ENCODE peak calls at places on chromosomes 11 and 22, in eight cellular contexts. R, P, O, M, Z, E, N and Y are unnamed samples.

GRCh38 chr11:121696177-121696863 is 243.6 kb upstream of the SORL1-AS1 start:
- DNase-seq in Z (no peak), M (no peak), P (no peak), N (no peak), O (peak; percentile 42), R (no peak), E (no peak), Y (no peak)

GRCh38 chr11:107697291-107697690 is 14.6 kb downstream of the SLN start:
- DNase-seq in P (no peak), M (no peak), E (no peak), O (no peak), N (no peak), R (no peak), Z (no peak), Y (no peak)

GRCh38 chr22:19722915-19723164 is 499 bp upstream of the GP1BB start:
- DNase-seq in O (no peak), E (no peak), P (no peak), M (no peak), Z (no peak), N (no peak), R (no peak), Y (no peak)

GRCh38 chr11:13889566-13890214 is 72.8 kb upstream of the SPON1 start:
- DNase-seq in E (no peak), R (no peak), P (no peak), Z (no peak), M (no peak), N (no peak), O (no peak), Y (no peak)

GRCh38 chr22:42794551-42795510 is 62.2 kb downstream of the ARFGAP3 start:
- DNase-seq in N (no peak), P (no peak), M (no peak), E (peak; percentile 13), O (peak; percentile 10), Z (no peak), R (no peak), Y (no peak)

GRCh38 chr11:67732045-67732787 is 57.8 kb upstream of the ALDH3B2 start:
- DNase-seq in O (peak; percentile 26), R (peak; percentile 25), M (no peak), P (no peak), E (no peak), N (no peak), Z (no peak), Y (no peak)

GRCh38 chr11:46039990-46040389 is 81.3 kb downstream of the PHF21A start:
- DNase-seq in P (peak; percentile 66), M (no peak), N (peak; percentile 69), E (peak; percentile 71), R (no peak), Z (no peak), O (no peak), Y (no peak)

GRCh38 chr11:34636127-34636526 is 15.2 kb downstream of the EHF start:
- DNase-seq in N (no peak), R (no peak), M (peak; percentile 63), Z (no peak), E (no peak), P (no peak), O (no peak), Y (peak; percentile 35)

GRCh38 chr22:37753746-37754145 is 54.0 kb upstream of the GCAT start:
- DNase-seq in E (no peak), Z (no peak), P (no peak), M (no peak), N (peak; percentile 33), R (no peak), O (no peak), Y (peak; percentile 32)

GRCh38 chr11:85867751-85868150 is 12.6 kb downstream of the CCDC83 start:
- DNase-seq in O (no peak), M (no peak), E (peak; percentile 58), Z (no peak), P (no peak), N (peak; percentile 57), R (no peak), Y (no peak)

GRCh38 chr11:46431211-46431610 is 39.6 kb upstream of the CHRM4 start:
- DNase-seq in N (no peak), M (no peak), Z (no peak), P (no peak), E (peak; percentile 64), O (no peak), R (no peak), Y (no peak)

GRCh38 chr11:78138694-78139421 is 568 bp downstream of the ALG8 start:
- DNase-seq in N (peak; percentile 31), Z (no peak), P (peak; percentile 31), E (no peak), O (no peak), R (no peak), M (peak; percentile 63), Y (peak; percentile 22)

GRCh38 chr11:118174006-118174567 is 2.4 kb downstream of the SCN2B start:
- DNase-seq in M (no peak), P (no peak), E (no peak), R (no peak), O (no peak), N (no peak), Z (peak; percentile 63), Y (no peak)

GRCh38 chr11:4839851-4840549 is 9.0 kb downstream of the OR51S1 start:
- DNase-seq in R (no peak), O (no peak), P (no peak), E (no peak), N (no peak), M (no peak), Z (no peak), Y (no peak)

GRCh38 chr11:68016904-68017817 is 7.0 kb downstream of the ALDH3B1 start:
- DNase-seq in N (no peak), M (no peak), O (no peak), Z (peak; percentile 88), R (no peak), E (no peak), P (no peak), Y (peak; percentile 49)

GRCh38 chr11:15208570-15209222 is 94.0 kb downstream of the INSC start:
- DNase-seq in P (peak; percentile 60), R (peak; percentile 65), O (peak; percentile 81), N (peak; percentile 53), Z (no peak), M (peak; percentile 40), E (peak; percentile 61), Y (peak; percentile 71)

GRCh38 chr22:45997077-45997774 is 20.3 kb upstream of the WNT7B start:
- DNase-seq in E (peak; percentile 98), Z (peak; percentile 97), O (peak; percentile 65), M (peak; percentile 37), R (no peak), P (peak; percentile 99), N (peak; percentile 95), Y (peak; percentile 51)

GRCh38 chr11:42249956-42250355 is 790.5 kb upstream of the LRRC4C start:
- DNase-seq in N (no peak), Z (no peak), R (no peak), P (no peak), E (no peak), O (no peak), M (no peak), Y (no peak)

GRCh38 chr11:31956310-31956709 is 134.6 kb upstream of the RCN1 start:
- DNase-seq in E (peak; percentile 21), O (no peak), R (no peak), Z (no peak), N (peak; percentile 36), M (peak; percentile 61), P (peak; percentile 36), Y (no peak)

GRCh38 chr11:31957674-31958073 is 133.2 kb upstream of the RCN1 start:
- DNase-seq in Z (no peak), E (no peak), N (no peak), R (no peak), P (no peak), M (no peak), O (no peak), Y (no peak)

GRCh38 chr11:31959711-31960110 is 131.2 kb upstream of the RCN1 start:
- DNase-seq in P (peak; percentile 37), E (peak; percentile 25), N (peak; percentile 11), Z (no peak), O (no peak), M (peak; percentile 25), R (no peak), Y (peak; percentile 63)

GRCh38 chr11:31955838-31956237 is 135.0 kb upstream of the RCN1 start:
- DNase-seq in M (no peak), E (no peak), Z (no peak), P (no peak), N (no peak), R (no peak), O (no peak), Y (no peak)

DNA sequence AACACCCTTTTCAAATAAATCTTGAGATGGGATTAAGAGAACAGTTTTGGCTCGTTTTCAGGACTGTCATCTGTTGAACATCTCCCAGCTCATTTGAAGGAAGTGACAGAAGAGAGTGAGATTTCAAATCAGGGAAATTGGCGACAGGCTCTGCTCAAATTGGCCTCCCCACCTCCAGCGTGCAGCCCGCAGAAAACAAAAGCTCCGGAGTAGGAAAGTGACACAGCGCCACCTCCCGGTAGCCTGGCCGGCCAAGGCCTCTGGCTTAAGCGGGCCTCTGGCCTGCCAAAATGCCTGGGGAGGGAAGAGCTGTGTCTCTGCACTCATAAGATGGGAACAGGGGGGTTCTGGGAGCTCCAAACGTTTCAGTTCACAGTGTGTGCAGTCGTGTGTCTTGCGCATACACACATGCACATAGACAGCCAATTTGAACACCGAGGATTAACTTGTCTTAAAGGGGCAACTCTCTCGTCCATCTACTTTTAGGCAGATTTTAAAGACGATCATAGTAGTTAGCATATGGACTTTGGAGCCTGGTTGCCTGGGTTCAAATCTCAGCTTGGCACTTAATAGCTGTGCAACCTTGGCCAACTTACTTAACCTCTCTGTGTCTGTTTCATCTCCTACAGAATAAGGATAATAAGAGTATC is 132.7 kb upstream of the RCN1 start:
- DNase-seq in R (peak; percentile 21), Z (no peak), E (peak; percentile 58), M (peak; percentile 25), P (peak; percentile 56), O (peak; percentile 48), N (peak; percentile 29), Y (peak; percentile 50)
- TF ChIP-seq CTCF in R (peak; percentile 23), Z (peak; percentile 93), E (peak; percentile 88), M (peak; percentile 90), P (peak; percentile 88), O (peak; percentile 41), N (peak; percentile 63), Y (peak; percentile 34)

GRCh38 chr22:50267591-50268390 is 2.4 kb downstream of the MAPK11 start:
- DNase-seq in O (peak; percentile 75), N (peak; percentile 38), M (peak; percentile 32), R (peak; percentile 44), E (peak; percentile 47), P (peak; percentile 27), Z (no peak), Y (peak; percentile 53)
- TF ChIP-seq CTCF in O (peak; percentile 25), N (peak; percentile 33), M (peak; percentile 40), R (no peak), E (peak; percentile 14), P (no peak), Z (peak; percentile 55), Y (no peak)

GRCh38 chr22:50326959-50327710 is at the start of gene DENND6B:
- DNase-seq in E (peak; percentile 74), Z (no peak), O (peak; percentile 85), R (peak; percentile 64), N (peak; percentile 69), M (peak; percentile 34), P (peak; percentile 62), Y (peak; percentile 68)
- TF ChIP-seq CTCF in E (no peak), Z (peak; percentile 75), O (peak; percentile 99), R (peak; percentile 30), N (peak; percentile 84), M (peak; percentile 34), P (no peak), Y (peak; percentile 42)

DNA sequence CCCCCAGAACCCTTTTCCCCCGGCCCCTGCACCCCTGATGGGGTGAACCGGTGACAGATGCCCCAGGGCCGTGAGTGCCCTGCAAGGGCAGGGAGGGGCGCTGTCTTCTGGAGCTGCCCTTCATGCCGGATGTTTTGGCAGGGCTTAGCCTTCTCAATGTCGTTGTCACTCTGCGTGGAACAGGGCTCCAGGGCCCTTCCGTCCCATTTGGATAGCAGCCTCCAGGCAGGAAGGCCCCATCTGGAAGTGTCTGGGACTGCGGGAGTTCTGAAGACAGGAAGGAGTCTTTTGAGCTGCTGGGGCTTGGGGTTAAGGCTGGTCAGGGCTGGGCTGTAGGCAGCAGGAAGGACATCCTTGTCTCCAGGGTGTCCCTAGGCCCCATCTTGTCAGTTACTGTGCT is 4.6 kb downstream of the FRMD8 start:
- DNase-seq in Z (no peak), R (no peak), O (no peak), M (no peak), E (peak; percentile 49), N (peak; percentile 37), P (peak; percentile 33), Y (no peak)
- TF ChIP-seq CTCF in Z (peak; percentile 32), R (no peak), O (no peak), M (no peak), E (peak; percentile 12), N (peak; percentile 13), P (no peak), Y (peak; percentile 4)